ENCODE peak calls at places on chromosome 14, in eight cellular contexts. C is iris pigment epithelial cell; W is memory B cell; F is HT-29; O is right lobe of liver; T is H54; I is amygdala; J is naive thymus-derived CD8-positive, alpha-beta T cell. B is an unnamed sample.
A peak's percentile ranks its signal among the peaks of the same experiment; 100 is the strongest.

GRCh38 chr14:21084988-21085853 is 13.2 kb downstream of the ZNF219 start:
- DNase-seq in C (peak; percentile 61), W (no peak), F (no peak), O (peak; percentile 87), T (no peak), I (no peak), J (no peak), B (no peak)

GRCh38 chr14:23121401-23121800 is 2.3 kb upstream of the CEBPE start:
- DNase-seq in C (peak; percentile 82), W (peak; percentile 32), F (no peak), O (no peak), T (peak; percentile 33), I (no peak), J (no peak), B (no peak)

GRCh38 chr14:21352587-21352986 is 31.2 kb downstream of the SUPT16H start:
- DNase-seq in C (no peak), W (peak; percentile 28), F (no peak), O (no peak), T (no peak), I (no peak), J (no peak), B (no peak)

GRCh38 chr14:104142136-104143041 is 4.0 kb downstream of the KIF26A start:
- DNase-seq in C (no peak), W (no peak), F (no peak), O (peak; percentile 29), T (no peak), I (no peak), J (no peak), B (no peak)

GRCh38 chr14:90699016-90699415 is 117.2 kb downstream of the TTC7B start:
- DNase-seq in C (no peak), W (no peak), F (no peak), O (no peak), T (no peak), I (no peak), J (no peak), B (no peak)

GRCh38 chr14:89202413-89202812 is 214.6 kb downstream of the FOXN3 start:
- DNase-seq in C (no peak), W (no peak), F (no peak), O (no peak), T (no peak), I (no peak), J (no peak), B (no peak)

GRCh38 chr14:81485372-81485771 is 48.3 kb downstream of the SEL1L start:
- DNase-seq in C (no peak), W (no peak), F (no peak), O (no peak), T (no peak), I (no peak), J (no peak), B (no peak)

GRCh38 chr14:78848234-78848820 is 678.2 kb downstream of the NRXN3 start:
- DNase-seq in C (peak; percentile 30), W (no peak), F (peak; percentile 38), O (peak; percentile 52), T (peak; percentile 1), I (no peak), J (no peak), B (peak; percentile 18)

GRCh38 chr14:50085570-50086315 is 30.6 kb downstream of the VCPKMT start:
- DNase-seq in C (peak; percentile 49), W (peak; percentile 51), F (no peak), O (no peak), T (peak; percentile 42), I (no peak), J (no peak), B (no peak)

GRCh38 chr14:25828562-25828961 is 769.3 kb downstream of the NOVA1 start:
- DNase-seq in C (no peak), W (no peak), F (no peak), O (no peak), T (no peak), I (no peak), J (no peak), B (no peak)

GRCh38 chr14:65472189-65472588 is 59.7 kb downstream of the FUT8 start:
- DNase-seq in C (no peak), W (no peak), F (no peak), O (no peak), T (no peak), I (no peak), J (no peak), B (no peak)

B was measured in A549.